ENCODE peak calls at places on chromosomes 12 and 14, in eight cellular contexts. S, W, P, N, V, T, Z and G are unnamed samples.

GRCh38 chr12:109309441-109310246 is 560 bp upstream of the FOXN4 start:
- DNase-seq in Z (no peak), W (no peak), P (no peak), S (peak), T (peak), N (peak), V (no peak), G (no peak)

GRCh38 chr14:57420033-57420432 is 29.6 kb downstream of the NAA30 start:
- DNase-seq in T (no peak), Z (no peak), S (no peak), W (no peak), V (no peak), N (no peak), P (no peak), G (no peak)

GRCh38 chr14:101500061-101500460 is 61.2 kb upstream of the DIO3 start:
- DNase-seq in T (no peak), W (no peak), Z (no peak), N (no peak), S (no peak), P (no peak), V (no peak), G (no peak)

GRCh38 chr12:109449845-109450532 is 27.1 kb downstream of the KCTD10 start:
- DNase-seq in T (no peak), N (no peak), Z (no peak), S (no peak), V (no peak), P (no peak), W (no peak), G (no peak)

GRCh38 chr12:108616359-108616758 is 17.3 kb downstream of the SELPLG start:
- DNase-seq in V (no peak), P (no peak), T (no peak), W (no peak), N (no peak), S (no peak), Z (no peak), G (no peak)

GRCh38 chr12:120820885-120821510 is 83.2 kb downstream of the SPPL3 start:
- DNase-seq in S (no peak), N (no peak), V (no peak), Z (no peak), T (peak), P (no peak), W (no peak), G (no peak)

GRCh38 chr14:63212209-63212608 is 8.0 kb downstream of the RHOJ start:
- DNase-seq in N (no peak), V (no peak), S (no peak), P (no peak), T (no peak), W (no peak), Z (no peak), G (no peak)

GRCh38 chr12:45232771-45233372 is 17.0 kb downstream of the ANO6 start:
- DNase-seq in P (no peak), Z (no peak), W (peak), S (peak), T (peak), N (no peak), V (peak), G (peak)

GRCh38 chr12:148676-149416 is 65.1 kb downstream of the SLC6A12 start:
- DNase-seq in P (no peak), S (no peak), Z (no peak), V (no peak), T (no peak), N (no peak), W (no peak), G (peak)

GRCh38 chr12:122190842-122191668 is 8.1 kb downstream of the LRRC43 start:
- DNase-seq in P (peak), S (peak), N (peak), T (peak), Z (peak), V (peak), W (peak), G (peak)

GRCh38 chr12:27052176-27052575 is 29.8 kb downstream of the MED21 start:
- DNase-seq in T (no peak), N (no peak), V (no peak), W (no peak), Z (no peak), P (no peak), S (no peak), G (peak)

GRCh38 chr14:59631237-59631636 is 54.6 kb upstream of the CCDC175 start:
- DNase-seq in W (no peak), N (no peak), V (no peak), Z (no peak), S (no peak), P (no peak), T (peak), G (peak)

GRCh38 chr12:122020795-122021192 is 890 bp upstream of the BCL7A start:
- DNase-seq in T (no peak), W (no peak), Z (no peak), V (no peak), P (no peak), N (no peak), S (no peak), G (no peak)

GRCh38 chr14:75905505-75905904 is 76.3 kb downstream of the TGFB3 start:
- DNase-seq in S (no peak), N (no peak), T (no peak), Z (no peak), P (peak), W (peak), V (peak), G (no peak)

GRCh38 chr12:40829738-40830144 is 137.5 kb downstream of the CNTN1 start:
- DNase-seq in V (no peak), S (no peak), P (no peak), T (no peak), N (no peak), Z (no peak), W (no peak), G (peak)

GRCh38 chr14:74804219-74804825 is 41.2 kb downstream of the YLPM1 start:
- DNase-seq in V (no peak), W (peak), Z (peak), N (no peak), P (no peak), T (peak), S (peak), G (peak)

GRCh38 chr12:12477532-12477890 is 85.2 kb downstream of the DUSP16 start:
- DNase-seq in N (no peak), T (no peak), Z (no peak), V (no peak), S (no peak), P (no peak), W (no peak), G (no peak)

GRCh38 chr14:92503756-92504491 is 9.7 kb upstream of the RIN3 start:
- DNase-seq in V (no peak), W (peak), N (no peak), T (no peak), S (no peak), P (no peak), Z (no peak), G (peak)
- TF ChIP-seq CTCF in V (no peak), W (no peak), N (no peak), T (no peak), S (no peak), P (no peak), Z (no peak), G (no peak)

GRCh38 chr12:71592841-71593240 is 70.8 kb downstream of the ZFC3H1 start:
- DNase-seq in S (no peak), P (no peak), N (no peak), T (no peak), Z (no peak), V (no peak), W (no peak), G (peak)
- TF ChIP-seq CTCF in S (no peak), P (no peak), N (no peak), T (no peak), Z (no peak), V (no peak), W (no peak), G (no peak)

GRCh38 chr12:68001486-68002466 is 12.5 kb downstream of the IFNG-AS1 start:
- DNase-seq in N (no peak), W (no peak), T (no peak), Z (no peak), P (no peak), S (no peak), V (no peak), G (no peak)
- TF ChIP-seq CTCF in N (peak), W (peak), T (peak), Z (peak), P (peak), S (peak), V (no peak), G (peak)

DNA sequence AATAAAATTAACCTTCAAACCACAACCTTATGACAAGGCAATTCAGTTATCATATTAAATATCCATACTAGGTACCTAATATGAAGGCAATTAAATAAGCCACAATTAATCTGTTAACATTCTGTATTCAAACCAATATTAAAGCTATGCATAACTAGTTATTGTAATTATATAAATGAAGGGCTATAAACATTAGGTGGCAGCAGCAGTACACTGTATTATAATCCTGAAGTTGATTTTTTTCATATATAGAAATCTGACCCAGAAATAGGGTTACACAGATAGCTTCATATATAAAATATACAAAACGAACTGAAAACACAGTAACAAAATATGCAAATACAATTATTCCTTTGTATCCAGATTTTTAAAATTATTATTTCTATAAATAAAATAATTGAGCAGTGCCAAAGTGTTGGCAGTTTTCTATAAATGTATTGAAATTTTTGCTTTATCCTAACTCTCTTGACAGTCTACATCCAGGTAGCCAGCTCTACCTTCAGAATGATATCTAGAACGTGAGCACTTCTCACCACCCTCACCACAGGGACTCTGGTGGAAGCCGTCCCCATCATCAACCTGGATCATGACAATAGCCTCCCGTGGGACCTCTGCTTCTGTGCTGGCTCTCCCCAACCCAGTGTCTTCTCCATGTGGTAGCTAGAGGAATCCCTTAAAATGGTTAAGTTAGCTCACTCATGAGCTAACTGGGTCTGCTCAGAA is 136.2 kb downstream of the MED13L start:
- DNase-seq in P (no peak), T (no peak), W (no peak), N (no peak), V (no peak), Z (no peak), S (no peak), G (no peak)
- TF ChIP-seq CTCF in P (peak), T (peak), W (peak), N (peak), V (no peak), Z (no peak), S (peak), G (no peak)

DNA sequence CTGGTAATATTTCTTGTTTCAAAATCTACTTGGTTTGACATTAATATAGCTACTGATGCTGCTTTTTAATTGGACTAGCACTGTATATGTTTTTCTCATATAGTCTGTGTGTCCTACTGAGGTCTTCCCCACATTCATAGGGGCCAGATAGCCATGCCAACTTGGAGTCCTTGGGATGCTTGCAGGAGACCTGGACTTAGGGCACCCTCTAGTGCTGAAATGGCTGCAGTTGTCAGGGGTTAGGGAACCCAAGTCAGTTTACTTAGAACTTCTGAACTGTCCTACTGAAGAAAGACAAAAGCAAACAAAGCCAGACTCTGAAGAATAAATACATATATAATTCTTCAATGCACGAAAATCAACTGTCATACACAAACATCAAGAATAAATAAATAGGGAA is 279.9 kb upstream of the SYT1 start:
- DNase-seq in T (no peak), P (no peak), Z (no peak), N (no peak), V (no peak), W (no peak), S (no peak), G (peak)
- TF ChIP-seq CTCF in T (no peak), P (no peak), Z (peak), N (no peak), V (no peak), W (no peak), S (no peak), G (peak)

GRCh38 chr12:89392401-89392800 is 40.1 kb upstream of the DUSP6 start:
- DNase-seq in N (no peak), P (no peak), W (no peak), V (no peak), S (no peak), T (no peak), Z (no peak), G (no peak)

GRCh38 chr12:89393551-89394121 is 41.3 kb upstream of the DUSP6 start:
- DNase-seq in W (no peak), V (no peak), S (no peak), T (no peak), Z (no peak), P (no peak), N (no peak), G (no peak)

GRCh38 chr12:89391726-89392336 is 39.5 kb upstream of the DUSP6 start:
- DNase-seq in P (no peak), W (no peak), Z (no peak), V (no peak), T (no peak), S (no peak), N (no peak), G (no peak)

GRCh38 chr12:89390802-89391673 is 38.7 kb upstream of the DUSP6 start:
- DNase-seq in N (no peak), V (no peak), S (no peak), Z (no peak), P (no peak), T (no peak), W (no peak), G (peak)

GRCh38 chr12:89395712-89396111 is 43.4 kb upstream of the DUSP6 start:
- DNase-seq in S (no peak), W (no peak), T (no peak), V (no peak), N (no peak), P (no peak), Z (no peak), G (no peak)
- TF ChIP-seq CTCF in S (no peak), W (no peak), T (no peak), V (no peak), N (no peak), P (no peak), Z (no peak), G (no peak)

DNA sequence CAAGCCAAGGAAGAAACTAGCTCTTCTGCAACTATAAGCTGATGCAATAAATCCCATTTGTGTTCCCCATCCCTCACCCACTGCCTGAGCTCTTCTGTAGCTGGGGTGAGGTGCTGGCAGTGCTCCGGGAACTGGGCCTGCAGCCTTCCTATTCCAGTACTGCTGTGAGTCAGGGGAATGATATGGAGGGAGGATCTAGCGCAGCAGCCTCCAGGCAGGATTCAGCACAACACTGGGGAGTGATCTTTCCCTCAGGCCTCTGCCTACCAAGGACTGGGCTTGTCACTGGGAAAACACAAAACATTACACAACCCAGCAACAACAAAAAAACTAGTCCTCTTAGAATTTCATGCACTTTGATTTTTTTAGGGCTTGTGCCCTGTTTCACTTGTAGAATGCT is 58.7 kb downstream of the ST8SIA1 start:
- DNase-seq in T (no peak), P (peak), Z (peak), V (peak), N (no peak), W (peak), S (no peak), G (peak)
- TF ChIP-seq CTCF in T (no peak), P (no peak), Z (no peak), V (no peak), N (no peak), W (no peak), S (no peak), G (no peak)

DNA sequence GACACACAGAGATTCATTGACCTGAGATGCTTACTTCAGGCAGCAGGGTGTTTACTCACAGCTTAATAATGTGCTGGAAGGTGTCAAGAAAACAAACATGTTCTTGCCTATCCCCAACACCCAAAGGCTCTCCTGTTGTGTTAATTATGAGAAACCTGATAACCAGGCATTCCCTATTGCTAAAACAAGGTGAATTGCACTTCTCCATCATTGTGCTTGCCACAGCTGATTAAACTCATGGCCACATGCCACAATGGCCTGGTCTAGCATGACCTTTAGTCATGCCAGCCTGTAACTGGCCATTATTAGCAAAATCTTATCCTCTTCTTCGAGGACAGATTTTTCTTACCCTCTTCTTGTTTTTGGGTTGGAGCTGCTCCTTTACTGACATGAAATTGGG is 21.4 kb downstream of the SMOC1 start:
- DNase-seq in V (no peak), N (no peak), W (no peak), P (no peak), Z (no peak), S (no peak), T (no peak), G (no peak)
- TF ChIP-seq CTCF in V (no peak), N (no peak), W (no peak), P (no peak), Z (no peak), S (no peak), T (no peak), G (no peak)